ENCODE peak calls at places on chromosome 11, in four cellular contexts. Z is IMR-90, V is mammary epithelial cell, I is lower lobe of right lung. S is an unnamed sample.

GRCh38 chr11:97202613-97203292 is 812.9 kb downstream of the JRKL start:
- DNase-seq in Z (no peak), V (no peak), I (no peak), S (no peak)

GRCh38 chr11:773425-773824 is 3.9 kb downstream of the GATD1 start:
- DNase-seq in I (no peak), Z (no peak), V (no peak), S (no peak)

GRCh38 chr11:67006029-67006884 is 16.7 kb upstream of the SYT12 start:
- DNase-seq in Z (no peak), I (no peak), V (no peak), S (no peak)

GRCh38 chr11:12222099-12222751 is 111.8 kb downstream of the MICAL2 start:
- DNase-seq in I (peak; percentile 79), Z (no peak), V (no peak), S (no peak)

GRCh38 chr11:133506023-133506422 is 26.3 kb downstream of the OPCML start:
- DNase-seq in I (no peak), V (no peak), Z (no peak), S (no peak)

GRCh38 chr11:12813371-12814225 is 139.4 kb downstream of the TEAD1 start:
- DNase-seq in I (no peak), Z (peak; percentile 88), V (peak; percentile 78), S (no peak)

GRCh38 chr11:106733518-106734162 is 284.6 kb downstream of the GUCY1A2 start:
- DNase-seq in I (no peak), V (no peak), Z (no peak), S (no peak)

GRCh38 chr11:48305923-48306322 is at the start of gene OR4S1:
- DNase-seq in I (no peak), Z (no peak), V (no peak), S (no peak)

GRCh38 chr11:95358516-95359322 is 127.7 kb upstream of the SESN3 start:
- DNase-seq in I (no peak), Z (no peak), V (no peak), S (no peak)

GRCh38 chr11:9574806-9575530 is 1.5 kb downstream of the WEE1 start:
- DNase-seq in V (peak; percentile 86), Z (peak; percentile 87), I (no peak), S (peak; percentile 85)

GRCh38 chr11:58688779-58689503 is 42.8 kb downstream of the GLYAT start:
- DNase-seq in Z (peak; percentile 15), V (peak; percentile 91), I (no peak), S (no peak)

GRCh38 chr11:252666-253065 is 15.9 kb downstream of the PSMD13 start:
- DNase-seq in V (no peak), Z (no peak), I (no peak), S (no peak)

GRCh38 chr11:93477684-93478234 is 65.4 kb downstream of the SMCO4 start:
- DNase-seq in I (no peak), Z (peak; percentile 11), V (no peak), S (no peak)

DNA sequence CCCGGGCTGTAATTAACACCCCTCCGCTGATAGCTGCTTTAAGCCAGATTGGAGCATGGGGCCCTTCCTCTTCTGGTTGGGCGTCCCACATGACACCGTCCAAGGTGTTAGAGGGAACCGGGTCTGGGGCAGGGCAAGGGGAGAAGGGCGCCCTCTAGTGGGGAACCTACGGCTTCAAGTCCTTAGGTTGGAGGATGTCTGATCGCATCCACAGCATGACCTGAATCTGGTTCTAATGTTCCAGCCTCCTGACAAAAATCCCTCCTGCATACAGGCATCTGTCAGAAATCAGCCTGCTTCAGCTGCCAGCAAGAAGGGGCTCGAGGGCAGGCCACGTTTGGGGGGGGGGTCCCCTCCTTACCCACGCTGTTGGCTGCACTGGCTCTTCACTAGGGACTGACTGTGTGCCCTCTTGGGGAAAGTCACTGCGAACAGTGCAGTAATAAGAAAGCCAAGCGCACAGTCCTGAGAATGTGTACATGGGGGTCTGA is 94.2 kb upstream of the TBCEL start:
- DNase-seq in V (no peak), Z (peak; percentile 26), I (peak; percentile 55), S (no peak)
- TF ChIP-seq CTCF in V (peak; percentile 57), Z (peak; percentile 47), I (peak; percentile 54), S (no peak)

GRCh38 chr11:123056835-123057491 is 5.0 kb downstream of the HSPA8 start:
- DNase-seq in I (no peak), Z (no peak), V (no peak), S (no peak)
- H3K4me1 ChIP-seq in I (peaks cover 64% of the 10 kb centered on the region), Z (no peaks in the 10 kb centered on the region), V (peaks cover 14% of the 10 kb centered on the region), S (peaks cover 57% of the 10 kb centered on the region)

DNA sequence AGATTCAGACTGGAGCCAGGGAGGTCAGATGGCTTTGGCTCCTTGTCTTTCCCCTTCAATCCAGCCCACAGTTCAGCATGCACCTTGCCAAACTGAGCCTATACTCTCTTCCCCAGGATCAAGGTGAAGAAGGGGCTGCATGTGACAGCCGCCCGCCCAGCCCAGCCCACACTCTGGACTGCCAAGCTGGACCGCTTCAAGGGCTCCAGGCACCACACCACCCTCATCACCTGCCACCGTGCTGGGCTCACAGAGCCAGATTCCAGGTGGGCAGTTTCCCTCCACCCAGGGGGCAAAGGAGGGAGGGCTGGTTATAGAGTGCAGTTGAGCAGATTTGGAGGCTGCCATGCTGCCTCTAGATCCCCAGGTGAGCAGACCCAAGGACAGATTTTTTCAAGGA is 6.1 kb downstream of the TMEM132A start:
- DNase-seq in Z (no peak), I (no peak), V (no peak), S (no peak)
- H3K36me3 ChIP-seq in Z (peaks cover 46% of the 10 kb centered on the region), I (no peaks in the 10 kb centered on the region), V (peaks cover 4% of the 10 kb centered on the region), S (no peaks in the 10 kb centered on the region)

DNA sequence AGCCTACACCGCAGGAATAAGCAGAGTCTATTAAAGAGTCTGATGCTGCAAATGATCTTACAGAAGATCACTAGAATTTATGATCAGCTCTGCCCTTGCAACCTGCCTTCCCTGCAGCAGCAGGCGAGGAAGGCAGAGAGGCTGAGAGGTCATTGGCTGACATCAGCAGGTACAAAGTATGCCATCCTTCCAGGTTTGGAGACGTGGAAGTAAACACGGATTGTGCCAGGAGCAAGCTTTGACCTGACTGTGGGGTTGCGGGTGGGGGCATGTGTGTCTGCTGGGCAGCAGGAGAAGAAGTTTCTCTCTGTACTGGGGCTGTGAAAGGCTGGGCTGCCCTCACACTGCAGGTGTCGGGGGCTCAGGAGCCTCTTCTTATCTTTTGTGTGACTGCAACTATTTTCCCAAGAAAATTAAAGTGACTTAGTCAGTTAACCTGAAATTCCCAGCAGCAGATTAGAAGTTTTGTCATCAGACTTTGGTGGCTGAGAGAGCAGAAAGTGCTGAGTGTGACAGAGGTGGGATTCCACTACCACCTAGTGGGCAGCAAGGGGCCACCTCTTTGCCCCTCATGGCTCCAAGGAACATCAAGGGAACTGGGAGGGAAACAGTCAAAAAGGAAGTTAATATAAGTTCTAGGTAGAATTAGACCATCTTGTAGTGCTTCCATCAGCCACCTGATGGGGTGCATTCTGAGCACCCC is 565.9 kb downstream of the ETS1 start:
- DNase-seq in Z (no peak), V (no peak), I (no peak), S (no peak)
- TF ChIP-seq CTCF in Z (peak; percentile 47), V (peak; percentile 23), I (peak; percentile 19), S (no peak)

GRCh38 chr11:119697445-119697844 is 31.6 kb downstream of the NECTIN1 start:
- DNase-seq in Z (no peak), I (no peak), V (no peak), S (no peak)
- H3K4me1 ChIP-seq in Z (no peaks in the 10 kb centered on the region), I (peaks cover 23% of the 10 kb centered on the region), V (peaks cover 99% of the 10 kb centered on the region), S (no peaks in the 10 kb centered on the region)

GRCh38 chr11:70424765-70425164 is 26.4 kb downstream of the CTTN start:
- DNase-seq in Z (no peak), V (no peak), I (no peak), S (no peak)
- H3K36me3 ChIP-seq in Z (peaks cover 81% of the 10 kb centered on the region), V (peaks cover 37% of the 10 kb centered on the region), I (peaks cover 92% of the 10 kb centered on the region), S (peaks cover 96% of the 10 kb centered on the region)

GRCh38 chr11:114846040-114846791 is 167.9 kb downstream of the NXPE2 start:
- DNase-seq in V (peak; percentile 6), I (no peak), Z (no peak), S (no peak)
- TF ChIP-seq CTCF in V (no peak), I (no peak), Z (no peak), S (no peak)

GRCh38 chr11:128616158-128616557 is 28.8 kb upstream of the ETS1 start:
- DNase-seq in I (no peak), V (no peak), Z (no peak), S (no peak)
- H3K4me1 ChIP-seq in I (peaks cover 10% of the 10 kb centered on the region), V (no peaks in the 10 kb centered on the region), Z (no peaks in the 10 kb centered on the region), S (no peaks in the 10 kb centered on the region)

DNA sequence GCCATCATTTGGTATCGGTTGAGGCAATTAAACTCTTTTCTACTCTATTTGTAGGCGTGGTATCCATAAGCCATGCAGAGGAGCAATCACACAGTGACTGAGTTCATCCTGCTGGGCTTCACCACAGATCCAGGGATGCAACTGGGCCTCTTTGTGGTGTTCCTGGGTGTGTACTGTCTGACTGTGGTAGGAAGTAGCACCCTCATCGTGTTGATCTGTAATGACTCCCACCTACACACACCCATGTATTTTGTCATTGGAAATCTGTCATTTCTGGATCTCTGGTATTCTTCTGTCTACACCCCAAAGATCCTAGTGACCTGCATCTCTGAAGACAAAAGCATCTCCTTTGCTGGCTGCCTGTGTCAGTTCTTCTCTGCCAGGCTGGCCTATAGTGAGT is 8.4 kb downstream of the OR9G4 start:
- DNase-seq in V (peak; percentile 1), I (no peak), Z (no peak), S (no peak)
- H3K36me3 ChIP-seq in V (no peaks in the 10 kb centered on the region), I (no peaks in the 10 kb centered on the region), Z (no peaks in the 10 kb centered on the region), S (no peaks in the 10 kb centered on the region)

DNA sequence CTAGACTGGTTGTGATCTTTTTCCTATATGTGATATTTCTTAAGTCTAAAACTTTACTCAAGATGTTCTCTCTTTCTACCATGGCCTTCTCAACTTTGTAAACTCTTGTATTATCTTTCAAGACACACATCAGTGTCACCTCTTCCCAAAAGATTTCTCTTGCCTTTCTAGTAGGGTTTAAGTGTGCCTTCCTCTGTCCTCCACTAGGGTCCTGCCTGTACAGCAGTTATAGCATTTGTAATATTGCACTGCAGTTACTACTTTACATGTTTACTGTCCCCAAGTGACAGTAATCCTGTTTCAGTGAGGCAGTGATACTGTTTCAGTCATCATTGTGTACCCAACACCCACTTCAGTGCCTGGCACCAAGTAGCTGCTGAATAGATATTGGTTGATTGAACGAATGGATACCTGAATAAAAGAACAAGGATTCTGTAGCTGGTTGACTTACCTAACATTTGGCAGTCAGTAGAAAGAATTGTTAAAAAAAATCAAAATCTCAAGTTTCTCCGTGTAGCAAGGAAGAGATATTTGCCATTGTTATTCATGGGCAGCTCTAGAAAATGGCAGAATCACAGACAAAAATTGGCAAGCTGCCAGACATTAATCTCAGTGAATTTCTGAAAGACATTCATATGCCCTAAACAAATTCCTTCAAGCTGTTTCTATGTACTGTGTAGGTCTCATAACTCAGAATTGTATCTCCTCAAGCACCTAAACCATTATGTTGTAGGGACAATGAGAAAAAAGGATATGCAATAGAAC is 79.4 kb downstream of the RBMXL2 start:
- DNase-seq in Z (no peak), I (no peak), V (no peak), S (no peak)
- TF ChIP-seq CTCF in Z (no peak), I (no peak), V (no peak), S (no peak)